ENCODE peak calls at places on chromosomes 7 and 10, in nine cellular contexts. K is MCF 10A; W is A549; O is H9; T is lower leg skin; Y is AG09319; N is CD4-positive, alpha-beta T cell; R is astrocyte of the cerebellum; A is DND-41. D is an unnamed sample.
A peak's percentile ranks its signal among the peaks of the same experiment; 100 is the strongest.

GRCh38 chr10:917999-918398 is 13.5 kb downstream of the LARP4B start:
- DNase-seq in K (no peak), W (no peak), O (no peak), T (no peak), Y (no peak), N (no peak), R (no peak), A (no peak), D (no peak)

GRCh38 chr7:1238363-1239331 is 6.0 kb downstream of the UNCX start:
- DNase-seq in K (no peak), W (no peak), O (no peak), T (no peak), Y (no peak), N (no peak), R (no peak), A (no peak), D (no peak)

GRCh38 chr10:36455481-36456119 is 669.8 kb upstream of the ANKRD30A start:
- DNase-seq in K (no peak), W (no peak), O (no peak), T (no peak), Y (no peak), N (no peak), R (no peak), A (no peak), D (no peak)

GRCh38 chr10:19702215-19702614 is 114.0 kb upstream of the PLXDC2 start:
- DNase-seq in K (peak; percentile 71), W (no peak), O (no peak), T (no peak), Y (no peak), N (no peak), R (no peak), A (no peak), D (no peak)

GRCh38 chr10:86782691-86783418 is 26.4 kb downstream of the BMPR1A start:
- DNase-seq in K (no peak), W (no peak), O (no peak), T (no peak), Y (no peak), N (no peak), R (no peak), A (no peak), D (no peak)

GRCh38 chr7:121288894-121289293 is 39.9 kb upstream of the WNT16 start:
- DNase-seq in K (peak; percentile 37), W (no peak), O (no peak), T (no peak), Y (peak; percentile 43), N (no peak), R (peak; percentile 87), A (no peak), D (no peak)

GRCh38 chr10:102799691-102800435 is 37.4 kb downstream of the CYP17A1 start:
- DNase-seq in K (no peak), W (no peak), O (no peak), T (no peak), Y (no peak), N (no peak), R (no peak), A (no peak), D (no peak)

GRCh38 chr10:129872001-129872400 is 92.1 kb downstream of the EBF3 start:
- DNase-seq in K (no peak), W (no peak), O (no peak), T (no peak), Y (no peak), N (no peak), R (no peak), A (no peak), D (no peak)

GRCh38 chr7:75813781-75814236 is at the start of gene CCL24:
- DNase-seq in K (no peak), W (no peak), O (no peak), T (no peak), Y (no peak), N (no peak), R (no peak), A (no peak), D (no peak)

GRCh38 chr10:71394926-71395562 is 1.7 kb upstream of the CDH23 start:
- DNase-seq in K (no peak), W (no peak), O (peak; percentile 12), T (no peak), Y (no peak), N (no peak), R (no peak), A (no peak), D (no peak)

GRCh38 chr7:151080522-151081169 is at the start of gene FASTK:
- DNase-seq in K (peak; percentile 91), W (peak; percentile 92), O (peak; percentile 90), T (peak; percentile 87), Y (peak; percentile 70), N (peak; percentile 85), R (peak; percentile 72), A (peak; percentile 91), D (peak; percentile 87)

GRCh38 chr7:82109288-82109687 is 334.3 kb downstream of the CACNA2D1 start:
- DNase-seq in K (no peak), W (no peak), O (no peak), T (no peak), Y (no peak), N (no peak), R (no peak), A (no peak), D (no peak)

GRCh38 chr10:48574817-48575380 is 30.0 kb downstream of the ARHGAP22 start:
- DNase-seq in K (no peak), W (no peak), O (no peak), T (no peak), Y (no peak), N (no peak), R (no peak), A (no peak), D (no peak)

GRCh38 chr7:31129067-31129466 is 77.0 kb downstream of the ADCYAP1R1 start:
- DNase-seq in K (peak; percentile 21), W (no peak), O (no peak), T (no peak), Y (no peak), N (no peak), R (no peak), A (no peak), D (no peak)

GRCh38 chr7:127976056-127976455 is 55.2 kb downstream of the LRRC4 start:
- DNase-seq in K (peak; percentile 38), W (no peak), O (peak; percentile 35), T (no peak), Y (no peak), N (no peak), R (no peak), A (no peak), D (peak; percentile 13)

GRCh38 chr10:58268946-58269831 is at the start of gene CISD1:
- DNase-seq in K (peak; percentile 99), W (peak; percentile 98), O (peak; percentile 99), T (peak; percentile 96), Y (peak; percentile 99), N (peak; percentile 94), R (peak; percentile 99), A (peak; percentile 96), D (peak; percentile 94)
- TF ChIP-seq CTCF in K (no peak), W (no peak), O (no peak), T (no peak), Y (no peak), N (no peak), R (no peak), A (no peak), D (no peak)

GRCh38 chr7:73892003-73892975 is 31.3 kb downstream of the TMEM270 start:
- DNase-seq in K (peak; percentile 71), W (no peak), O (no peak), T (no peak), Y (no peak), N (no peak), R (no peak), A (no peak), D (no peak)

GRCh38 chr7:73895626-73896025 is 34.7 kb downstream of the TMEM270 start:
- DNase-seq in K (no peak), W (no peak), O (no peak), T (no peak), Y (no peak), N (no peak), R (no peak), A (no peak), D (no peak)

GRCh38 chr7:73893342-73894101 is 32.6 kb downstream of the TMEM270 start:
- DNase-seq in K (no peak), W (no peak), O (no peak), T (no peak), Y (no peak), N (no peak), R (no peak), A (no peak), D (no peak)

GRCh38 chr7:73896454-73896853 is 35.5 kb downstream of the TMEM270 start:
- DNase-seq in K (peak; percentile 44), W (no peak), O (no peak), T (no peak), Y (no peak), N (no peak), R (no peak), A (no peak), D (no peak)

GRCh38 chr7:73894851-73895441 is 34.0 kb downstream of the TMEM270 start:
- DNase-seq in K (peak; percentile 70), W (peak; percentile 76), O (no peak), T (peak; percentile 86), Y (peak; percentile 92), N (no peak), R (peak; percentile 89), A (no peak), D (no peak)
- TF ChIP-seq CTCF in K (no peak), W (no peak), O (no peak), T (no peak), Y (no peak), N (no peak), R (no peak), A (no peak), D (no peak)

GRCh38 chr10:132788180-132788830 is 2.4 kb upstream of the NKX6-2 start:
- DNase-seq in K (no peak), W (peak; percentile 40), O (no peak), T (no peak), Y (no peak), N (no peak), R (no peak), A (no peak), D (peak; percentile 41)
- TF ChIP-seq CTCF in K (no peak), W (peak; percentile 16), O (peak; percentile 35), T (no peak), Y (no peak), N (no peak), R (peak; percentile 33), A (no peak), D (no peak)

GRCh38 chr10:11880169-11881027 is 57.2 kb downstream of the PROSER2 start:
- DNase-seq in K (no peak), W (no peak), O (peak; percentile 74), T (no peak), Y (no peak), N (no peak), R (no peak), A (no peak), D (no peak)

GRCh38 chr10:11881028-11881476 is 57.9 kb downstream of the PROSER2 start:
- DNase-seq in K (no peak), W (no peak), O (no peak), T (no peak), Y (no peak), N (no peak), R (no peak), A (no peak), D (no peak)

GRCh38 chr10:11879387-11880168 is 56.4 kb downstream of the PROSER2 start:
- DNase-seq in K (no peak), W (no peak), O (no peak), T (no peak), Y (no peak), N (no peak), R (no peak), A (no peak), D (no peak)

GRCh38 chr10:11882646-11883375 is 59.7 kb downstream of the PROSER2 start:
- DNase-seq in K (no peak), W (no peak), O (no peak), T (no peak), Y (no peak), N (no peak), R (no peak), A (peak; percentile 40), D (no peak)

GRCh38 chr10:11881477-11882417 is 58.6 kb downstream of the PROSER2 start:
- DNase-seq in K (peak; percentile 80), W (peak; percentile 62), O (peak; percentile 80), T (no peak), Y (no peak), N (no peak), R (no peak), A (no peak), D (no peak)
- TF ChIP-seq CTCF in K (no peak), W (no peak), O (peak; percentile 63), T (no peak), Y (no peak), N (no peak), R (no peak), A (peak; percentile 15), D (no peak)

D was measured in endothelial cell.